ENCODE peak calls at places on chromosome 20, in six cellular contexts. One of them, this sample, is unnamed. For H3K27me3, the result is how much of the 10 kb centered on the place peaks cover.

GRCh38 chr20:17518339-17519052 is 12.7 kb downstream of the BFSP1 start:
- DNase-seq in CD4-positive, alpha-beta T cell: no peak
- DNase-seq in PC-3: no peak
- DNase-seq in IMR-90: no peak
- DNase-seq in body of pancreas: no peak
- DNase-seq in tibial artery: no peak
- DNase-seq in this sample: peak

GRCh38 chr20:62726276-62726675 is 17.6 kb downstream of the NTSR1 start:
- DNase-seq in CD4-positive, alpha-beta T cell: no peak
- DNase-seq in PC-3: no peak
- DNase-seq in IMR-90: no peak
- DNase-seq in body of pancreas: no peak
- DNase-seq in tibial artery: no peak
- DNase-seq in this sample: no peak

GRCh38 chr20:63230800-63231268 is 4.9 kb upstream of the BIRC7 start:
- DNase-seq in CD4-positive, alpha-beta T cell: no peak
- DNase-seq in PC-3: peak
- DNase-seq in IMR-90: peak
- DNase-seq in body of pancreas: peak
- DNase-seq in tibial artery: peak
- DNase-seq in this sample: no peak

GRCh38 chr20:6426287-6426891 is 303.6 kb upstream of the FERMT1 start:
- DNase-seq in CD4-positive, alpha-beta T cell: no peak
- DNase-seq in PC-3: no peak
- DNase-seq in IMR-90: no peak
- DNase-seq in body of pancreas: no peak
- DNase-seq in tibial artery: no peak
- DNase-seq in this sample: no peak

GRCh38 chr20:63814833-63815612 is 16.0 kb downstream of the ZBTB46 start:
- DNase-seq in CD4-positive, alpha-beta T cell: no peak
- DNase-seq in PC-3: no peak
- DNase-seq in IMR-90: no peak
- DNase-seq in body of pancreas: no peak
- DNase-seq in tibial artery: no peak
- DNase-seq in this sample: no peak

GRCh38 chr20:49507741-49508434 is 25.4 kb upstream of the KCNB1 start:
- DNase-seq in CD4-positive, alpha-beta T cell: no peak
- DNase-seq in PC-3: no peak
- DNase-seq in IMR-90: no peak
- DNase-seq in body of pancreas: no peak
- DNase-seq in tibial artery: no peak
- DNase-seq in this sample: peak

GRCh38 chr20:10433623-10434466 is at the start of gene MKKS:
- DNase-seq in CD4-positive, alpha-beta T cell: peak
- DNase-seq in PC-3: peak
- DNase-seq in IMR-90: peak
- DNase-seq in body of pancreas: peak
- DNase-seq in tibial artery: peak
- DNase-seq in this sample: peak

GRCh38 chr20:48615871-48616270 is 211.9 kb downstream of the PREX1 start:
- DNase-seq in CD4-positive, alpha-beta T cell: no peak
- DNase-seq in PC-3: no peak
- DNase-seq in IMR-90: no peak
- DNase-seq in body of pancreas: no peak
- DNase-seq in tibial artery: no peak
- DNase-seq in this sample: no peak

GRCh38 chr20:37359836-37360235 is 13.9 kb downstream of the SRC start:
- DNase-seq in CD4-positive, alpha-beta T cell: no peak
- DNase-seq in PC-3: no peak
- DNase-seq in IMR-90: no peak
- DNase-seq in body of pancreas: no peak
- DNase-seq in tibial artery: no peak
- DNase-seq in this sample: no peak
- H3K27me3 ChIP-seq in CD4-positive, alpha-beta T cell: under half
- H3K27me3 ChIP-seq in PC-3: under half
- H3K27me3 ChIP-seq in IMR-90: under half
- H3K27me3 ChIP-seq in body of pancreas: under half
- H3K27me3 ChIP-seq in tibial artery: under half
- H3K27me3 ChIP-seq in this sample: under half

GRCh38 chr20:21387528-21387927 is 9.8 kb downstream of the NKX2-4 start:
- DNase-seq in CD4-positive, alpha-beta T cell: no peak
- DNase-seq in PC-3: no peak
- DNase-seq in IMR-90: no peak
- DNase-seq in body of pancreas: no peak
- DNase-seq in tibial artery: no peak
- DNase-seq in this sample: no peak

GRCh38 chr20:21390768-21391167 is 6.6 kb downstream of the NKX2-4 start:
- DNase-seq in CD4-positive, alpha-beta T cell: no peak
- DNase-seq in PC-3: no peak
- DNase-seq in IMR-90: no peak
- DNase-seq in body of pancreas: no peak
- DNase-seq in tibial artery: no peak
- DNase-seq in this sample: no peak

GRCh38 chr20:21389368-21389767 is 8.0 kb downstream of the NKX2-4 start:
- DNase-seq in CD4-positive, alpha-beta T cell: no peak
- DNase-seq in PC-3: no peak
- DNase-seq in IMR-90: peak
- DNase-seq in body of pancreas: no peak
- DNase-seq in tibial artery: no peak
- DNase-seq in this sample: no peak

GRCh38 chr20:21391495-21392298 is 5.6 kb downstream of the NKX2-4 start:
- DNase-seq in CD4-positive, alpha-beta T cell: no peak
- DNase-seq in PC-3: no peak
- DNase-seq in IMR-90: no peak
- DNase-seq in body of pancreas: no peak
- DNase-seq in tibial artery: no peak
- DNase-seq in this sample: no peak

GRCh38 chr20:21388566-21388965 is 8.8 kb downstream of the NKX2-4 start:
- DNase-seq in CD4-positive, alpha-beta T cell: no peak
- DNase-seq in PC-3: no peak
- DNase-seq in IMR-90: no peak
- DNase-seq in body of pancreas: no peak
- DNase-seq in tibial artery: no peak
- DNase-seq in this sample: no peak
- H3K27me3 ChIP-seq in CD4-positive, alpha-beta T cell: under half
- H3K27me3 ChIP-seq in PC-3: under half
- H3K27me3 ChIP-seq in IMR-90: under half
- H3K27me3 ChIP-seq in body of pancreas: under half
- H3K27me3 ChIP-seq in tibial artery: under half
- H3K27me3 ChIP-seq in this sample: under half

DNA sequence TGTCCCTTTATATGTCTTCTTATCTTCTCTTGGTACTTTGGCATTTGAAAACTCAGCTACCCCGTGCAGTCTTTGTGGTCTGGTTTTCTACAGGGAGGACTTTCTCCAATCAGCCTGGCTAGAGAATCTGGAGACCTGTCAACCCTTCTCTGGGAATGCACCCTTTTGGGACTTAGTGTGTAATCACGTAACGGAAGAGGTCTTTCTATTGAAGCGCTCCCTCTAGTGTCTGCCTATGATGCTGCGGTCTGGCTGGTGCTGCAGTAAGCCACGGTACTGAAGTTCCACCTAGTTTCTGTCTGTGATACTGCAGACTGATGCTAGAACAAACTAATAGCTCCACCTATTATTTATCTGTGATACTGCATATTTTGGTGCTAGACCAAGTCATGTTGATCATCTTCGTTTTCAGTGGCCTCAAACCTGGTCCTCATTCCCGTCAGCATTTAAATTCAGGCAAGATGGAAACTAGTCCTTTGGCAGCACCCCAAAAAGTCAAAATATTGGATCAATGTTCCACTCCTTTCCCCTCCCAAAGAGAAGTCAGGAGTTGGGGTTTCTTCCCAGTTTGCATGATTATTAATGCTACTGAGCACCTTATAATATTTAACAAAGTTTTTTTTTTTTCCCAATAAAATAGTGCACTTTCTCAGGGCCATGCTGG is 12.5 kb upstream of the SIRPB2 start:
- DNase-seq in CD4-positive, alpha-beta T cell: peak
- DNase-seq in PC-3: peak
- DNase-seq in IMR-90: peak
- DNase-seq in body of pancreas: peak
- DNase-seq in tibial artery: peak
- DNase-seq in this sample: peak
- H3K27me3 ChIP-seq in CD4-positive, alpha-beta T cell: under half
- H3K27me3 ChIP-seq in PC-3: under half
- H3K27me3 ChIP-seq in IMR-90: under half
- H3K27me3 ChIP-seq in body of pancreas: under half
- H3K27me3 ChIP-seq in tibial artery: under half
- H3K27me3 ChIP-seq in this sample: under half

DNA sequence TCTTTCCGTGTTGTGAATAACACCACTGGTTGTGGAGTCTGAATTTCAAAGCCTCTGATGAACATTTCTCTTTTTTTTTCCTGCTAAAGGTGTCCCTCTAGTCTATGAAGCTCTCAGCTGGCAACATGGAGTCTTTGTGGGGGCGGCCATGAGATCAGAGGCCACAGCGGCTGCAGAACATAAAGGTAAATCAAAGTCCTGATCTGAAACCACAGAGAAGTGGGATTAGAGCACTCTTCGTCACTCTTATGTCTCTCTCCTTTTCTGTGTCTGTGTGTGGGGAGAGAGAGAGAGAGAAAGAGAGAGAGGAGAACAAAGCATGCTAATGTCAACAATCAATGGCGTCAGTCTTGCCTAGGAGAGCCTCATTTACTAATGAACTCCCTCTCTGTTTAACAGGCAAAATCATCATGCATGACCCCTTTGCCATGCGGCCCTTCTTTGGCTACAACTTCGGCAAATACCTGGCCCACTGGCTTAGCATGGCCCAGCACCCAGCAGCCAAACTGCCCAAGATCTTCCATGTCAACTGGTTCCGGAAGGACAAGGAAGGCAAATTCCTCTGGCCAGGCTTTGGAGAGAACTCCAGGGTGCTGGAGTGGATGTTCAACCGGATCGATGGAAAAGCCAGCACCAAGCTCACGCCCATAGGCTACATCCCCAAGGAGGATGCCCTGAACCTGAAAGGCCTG is 4.2 kb downstream of the PCK1 start:
- DNase-seq in CD4-positive, alpha-beta T cell: no peak
- DNase-seq in PC-3: no peak
- DNase-seq in IMR-90: no peak
- DNase-seq in body of pancreas: no peak
- DNase-seq in tibial artery: no peak
- DNase-seq in this sample: no peak
- H3K27me3 ChIP-seq in CD4-positive, alpha-beta T cell: under half
- H3K27me3 ChIP-seq in PC-3: half or more
- H3K27me3 ChIP-seq in IMR-90: under half
- H3K27me3 ChIP-seq in body of pancreas: under half
- H3K27me3 ChIP-seq in tibial artery: under half
- H3K27me3 ChIP-seq in this sample: under half

GRCh38 chr20:59605691-59606364 is 1.5 kb downstream of the PHACTR3 start:
- DNase-seq in CD4-positive, alpha-beta T cell: no peak
- DNase-seq in PC-3: no peak
- DNase-seq in IMR-90: no peak
- DNase-seq in body of pancreas: no peak
- DNase-seq in tibial artery: no peak
- DNase-seq in this sample: no peak
- H3K27me3 ChIP-seq in CD4-positive, alpha-beta T cell: half or more
- H3K27me3 ChIP-seq in PC-3: half or more
- H3K27me3 ChIP-seq in IMR-90: under half
- H3K27me3 ChIP-seq in body of pancreas: under half
- H3K27me3 ChIP-seq in tibial artery: half or more
- H3K27me3 ChIP-seq in this sample: under half

GRCh38 chr20:2804041-2804828 is 3.8 kb upstream of the CPXM1 start:
- DNase-seq in CD4-positive, alpha-beta T cell: no peak
- DNase-seq in PC-3: no peak
- DNase-seq in IMR-90: no peak
- DNase-seq in body of pancreas: no peak
- DNase-seq in tibial artery: no peak
- DNase-seq in this sample: no peak
- H3K27me3 ChIP-seq in CD4-positive, alpha-beta T cell: half or more
- H3K27me3 ChIP-seq in PC-3: under half
- H3K27me3 ChIP-seq in IMR-90: half or more
- H3K27me3 ChIP-seq in body of pancreas: under half
- H3K27me3 ChIP-seq in tibial artery: half or more
- H3K27me3 ChIP-seq in this sample: under half

This sample was measured in Caco-2.